ENCODE peak calls at places on chromosomes 5 and 9, in five cellular contexts. K is ovary, O is GM12878, V is body of pancreas, P is A549. W is an unnamed sample.

GRCh38 chr5:179192891-179193470 is 132.8 kb downstream of the ZNF354C start:
- DNase-seq in O (no peak), P (no peak), K (no peak), V (no peak), W (no peak)

GRCh38 chr5:84113246-84114118 is 271.2 kb downstream of the EDIL3 start:
- DNase-seq in O (no peak), K (no peak), P (no peak), V (no peak), W (no peak)

GRCh38 chr9:136545065-136545965 is 533 bp downstream of the NOTCH1 start:
- DNase-seq in V (peak), P (no peak), O (no peak), K (peak), W (no peak)

GRCh38 chr9:129863059-129863690 is 27.9 kb downstream of the USP20 start:
- DNase-seq in V (no peak), P (no peak), O (no peak), K (no peak), W (no peak)

GRCh38 chr5:32223972-32224608 is 50.0 kb upstream of the GOLPH3 start:
- DNase-seq in V (no peak), O (no peak), P (peak), K (no peak), W (no peak)

GRCh38 chr9:129309906-129310305 is 131.8 kb upstream of the IER5L start:
- DNase-seq in P (no peak), O (no peak), V (no peak), K (peak), W (no peak)

GRCh38 chr5:6328173-6328572 is 50.2 kb downstream of the MED10 start:
- DNase-seq in P (peak), V (peak), K (no peak), O (no peak), W (no peak)

GRCh38 chr5:108735790-108736189 is 11.9 kb upstream of the FER start:
- DNase-seq in P (no peak), O (no peak), V (no peak), K (no peak), W (no peak)

GRCh38 chr9:111842313-111842712 is 47.6 kb upstream of the SHOC1 start:
- DNase-seq in O (no peak), K (no peak), V (no peak), P (no peak), W (no peak)

GRCh38 chr5:32942225-32942989 is 231.3 kb downstream of the NPR3 start:
- DNase-seq in P (peak), O (no peak), V (peak), K (no peak), W (no peak)

GRCh38 chr9:109652971-109653370 is 127.0 kb upstream of the PALM2AKAP2 start:
- DNase-seq in V (no peak), P (peak), K (no peak), O (no peak), W (no peak)

GRCh38 chr5:59473611-59474010 is 419.9 kb downstream of the PDE4D start:
- DNase-seq in P (no peak), V (no peak), O (no peak), K (no peak), W (no peak)

GRCh38 chr5:76953551-76954382 is 922 bp downstream of the CRHBP start:
- DNase-seq in K (no peak), O (no peak), P (peak), V (no peak), W (no peak)

GRCh38 chr9:133907302-133907880 is 84.7 kb downstream of the VAV2 start:
- DNase-seq in P (no peak), K (no peak), O (no peak), V (no peak), W (no peak)

GRCh38 chr5:80959768-80960442 is at the start of gene RASGRF2:
- DNase-seq in V (no peak), O (no peak), K (peak), P (peak), W (no peak)

GRCh38 chr5:125719681-125720676 is 703.2 kb upstream of the GRAMD2B start:
- DNase-seq in V (peak), P (no peak), O (no peak), K (no peak), W (peak)

GRCh38 chr9:125428060-125428481 is 166.4 kb downstream of the GAPVD1 start:
- DNase-seq in O (no peak), P (peak), V (no peak), K (no peak), W (no peak)

GRCh38 chr9:92671323-92671722 is 1.4 kb upstream of the IPPK start:
- DNase-seq in P (peak), V (peak), O (no peak), K (peak), W (no peak)
- TF ChIP-seq POLR2A in P (no peak), V (no peak), O (no peak), K (no peak), W (no peak)

DNA sequence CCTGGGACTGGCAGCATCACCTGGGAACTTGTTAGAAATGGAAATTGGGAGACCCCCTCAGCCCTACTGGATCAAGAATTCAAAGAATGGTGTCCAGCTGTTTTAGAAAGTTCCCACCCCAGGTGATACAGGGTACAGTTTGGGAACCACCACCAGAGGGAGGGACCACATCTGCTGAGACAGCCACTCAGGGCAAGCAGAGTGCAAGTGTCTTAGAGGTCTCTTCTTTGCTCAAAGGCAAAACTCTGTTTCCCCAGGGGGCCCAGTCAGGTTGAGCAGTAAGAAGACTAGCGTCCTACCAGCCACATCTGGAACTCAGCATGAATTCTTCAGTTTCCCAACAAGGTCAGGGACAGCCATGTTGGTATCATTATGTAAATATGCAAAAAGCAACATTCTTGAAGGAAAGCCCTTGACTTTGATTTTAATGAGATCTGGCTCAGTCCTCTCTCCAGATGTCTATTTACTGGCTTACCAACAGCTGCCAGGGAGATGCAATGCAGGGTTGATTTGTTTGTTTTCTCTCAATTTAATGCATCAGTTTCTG is 46.6 kb downstream of the TGFBI start:
- DNase-seq in V (no peak), K (no peak), O (no peak), P (no peak), W (no peak)
- TF ChIP-seq CTCF in V (no peak), K (no peak), O (no peak), P (no peak), W (no peak)

GRCh38 chr9:37197158-37198033 is 77.0 kb downstream of the ZCCHC7 start:
- DNase-seq in P (no peak), K (no peak), V (no peak), O (peak), W (no peak)
- H3K27ac ChIP-seq in P (no peak), K (no peak), V (no peak), O (peak), W (no peak)

GRCh38 chr5:177552839-177553455 is 1.4 kb downstream of the FAM193B start:
- DNase-seq in V (no peak), P (no peak), K (no peak), O (no peak), W (no peak)

GRCh38 chr5:177554474-177555111 is at the start of gene FAM193B:
- DNase-seq in V (peak), K (peak), P (peak), O (peak), W (peak)

GRCh38 chr5:177555228-177555627 is 865 bp upstream of the FAM193B start:
- DNase-seq in V (no peak), P (no peak), O (no peak), K (no peak), W (no peak)

GRCh38 chr5:177555665-177556064 is 1.3 kb upstream of the FAM193B start:
- DNase-seq in P (no peak), V (no peak), K (no peak), O (no peak), W (no peak)

GRCh38 chr5:177553671-177554429 is 513 bp downstream of the FAM193B start:
- DNase-seq in K (peak), P (no peak), V (peak), O (no peak), W (peak)
- TF ChIP-seq POLR2A in K (no peak), P (no peak), V (peak), O (no peak), W (no peak)

GRCh38 chr5:37755581-37755980 is 84.3 kb downstream of the GDNF start:
- DNase-seq in K (no peak), P (no peak), O (no peak), V (no peak), W (no peak)

GRCh38 chr5:37756248-37756647 is 83.6 kb downstream of the GDNF start:
- DNase-seq in O (no peak), K (no peak), V (no peak), P (no peak), W (no peak)

GRCh38 chr5:37754976-37755375 is 84.9 kb downstream of the GDNF start:
- DNase-seq in V (no peak), P (no peak), K (no peak), O (no peak), W (no peak)

GRCh38 chr5:37757980-37758582 is 81.8 kb downstream of the GDNF start:
- DNase-seq in O (no peak), K (no peak), V (no peak), P (no peak), W (no peak)
- TF ChIP-seq CTCF in O (no peak), K (no peak), V (no peak), P (no peak), W (no peak)

GRCh38 chr9:4030751-4031150 is 269.1 kb downstream of the GLIS3 start:
- DNase-seq in O (no peak), P (no peak), V (no peak), K (no peak), W (no peak)
- H3K27ac ChIP-seq in O (no peak), P (no peak), V (no peak), K (no peak), W (no peak)